ENCODE peak calls at places on chromosome 4, in seven cellular contexts. D is tibial nerve; V is Peyer's patch; T is H9; S is CD8-positive, alpha-beta memory T cell; Z is fibroblast of lung; W is heart right ventricle. L is an unnamed sample.

GRCh38 chr4:40264497-40264896 is 67.7 kb downstream of the RHOH start:
- DNase-seq in D (no peak), V (no peak), T (no peak), S (no peak), Z (peak; percentile 56), W (no peak), L (no peak)

GRCh38 chr4:62344915-62345314 is 1144.8 kb downstream of the ADGRL3 start:
- DNase-seq in D (no peak), V (no peak), T (no peak), S (no peak), Z (no peak), W (no peak), L (no peak)

GRCh38 chr4:80138556-80139538 is 58.5 kb upstream of the PRDM8 start:
- DNase-seq in D (no peak), V (peak; percentile 44), T (no peak), S (peak; percentile 72), Z (peak; percentile 74), W (no peak), L (no peak)

GRCh38 chr4:61493470-61493869 is 293.3 kb downstream of the ADGRL3 start:
- DNase-seq in D (no peak), V (no peak), T (no peak), S (no peak), Z (no peak), W (no peak), L (no peak)

GRCh38 chr4:54954656-54955388 is 170.6 kb downstream of the KDR start:
- DNase-seq in D (no peak), V (no peak), T (no peak), S (no peak), Z (no peak), W (no peak), L (no peak)

GRCh38 chr4:96293806-96294205 is 453.9 kb downstream of the PDHA2 start:
- DNase-seq in D (no peak), V (no peak), T (no peak), S (no peak), Z (no peak), W (no peak), L (no peak)

GRCh38 chr4:9931196-9931595 is 90.1 kb downstream of the SLC2A9 start:
- DNase-seq in D (no peak), V (no peak), T (no peak), S (no peak), Z (no peak), W (no peak), L (no peak)

GRCh38 chr4:25500626-25501318 is 123.7 kb downstream of the ANAPC4 start:
- DNase-seq in D (no peak), V (no peak), T (no peak), S (no peak), Z (no peak), W (no peak), L (no peak)

GRCh38 chr4:161791796-161792556 is 371.8 kb downstream of the FSTL5 start:
- DNase-seq in D (no peak), V (no peak), T (no peak), S (no peak), Z (no peak), W (no peak), L (no peak)

GRCh38 chr4:19809989-19810388 is 441.7 kb upstream of the SLIT2 start:
- DNase-seq in D (no peak), V (no peak), T (no peak), S (no peak), Z (peak; percentile 27), W (no peak), L (no peak)

GRCh38 chr4:28310926-28311325 is 1450.3 kb downstream of the STIM2 start:
- DNase-seq in D (no peak), V (no peak), T (no peak), S (no peak), Z (no peak), W (no peak), L (no peak)

GRCh38 chr4:38667005-38667771 is 3.2 kb downstream of the KLF3 start:
- DNase-seq in D (peak; percentile 65), V (peak; percentile 75), T (peak; percentile 93), S (peak; percentile 74), Z (peak; percentile 99), W (peak; percentile 90), L (peak; percentile 91)

GRCh38 chr4:11051181-11051580 is 366.6 kb upstream of the CLNK start:
- DNase-seq in D (no peak), V (no peak), T (no peak), S (no peak), Z (no peak), W (no peak), L (no peak)

GRCh38 chr4:19123681-19124080 is 1102.1 kb upstream of the LCORL start:
- DNase-seq in D (no peak), V (no peak), T (no peak), S (no peak), Z (no peak), W (no peak), L (no peak)

GRCh38 chr4:73718375-73719373 is 21.7 kb upstream of the CXCL8 start:
- DNase-seq in D (no peak), V (no peak), T (no peak), S (no peak), Z (peak; percentile 77), W (no peak), L (no peak)

GRCh38 chr4:105990933-105991332 is 95.7 kb downstream of the NPNT start:
- DNase-seq in D (no peak), V (no peak), T (no peak), S (no peak), Z (peak; percentile 66), W (peak; percentile 89), L (no peak)

GRCh38 chr4:147714575-147715401 is 17.1 kb upstream of the ARHGAP10 start:
- DNase-seq in D (peak; percentile 46), V (no peak), T (no peak), S (no peak), Z (peak; percentile 93), W (no peak), L (no peak)

GRCh38 chr4:186104114-186104894 is at the start of gene FAM149A:
- DNase-seq in D (no peak), V (peak; percentile 38), T (peak; percentile 56), S (peak; percentile 67), Z (peak; percentile 6), W (no peak), L (no peak)

DNA sequence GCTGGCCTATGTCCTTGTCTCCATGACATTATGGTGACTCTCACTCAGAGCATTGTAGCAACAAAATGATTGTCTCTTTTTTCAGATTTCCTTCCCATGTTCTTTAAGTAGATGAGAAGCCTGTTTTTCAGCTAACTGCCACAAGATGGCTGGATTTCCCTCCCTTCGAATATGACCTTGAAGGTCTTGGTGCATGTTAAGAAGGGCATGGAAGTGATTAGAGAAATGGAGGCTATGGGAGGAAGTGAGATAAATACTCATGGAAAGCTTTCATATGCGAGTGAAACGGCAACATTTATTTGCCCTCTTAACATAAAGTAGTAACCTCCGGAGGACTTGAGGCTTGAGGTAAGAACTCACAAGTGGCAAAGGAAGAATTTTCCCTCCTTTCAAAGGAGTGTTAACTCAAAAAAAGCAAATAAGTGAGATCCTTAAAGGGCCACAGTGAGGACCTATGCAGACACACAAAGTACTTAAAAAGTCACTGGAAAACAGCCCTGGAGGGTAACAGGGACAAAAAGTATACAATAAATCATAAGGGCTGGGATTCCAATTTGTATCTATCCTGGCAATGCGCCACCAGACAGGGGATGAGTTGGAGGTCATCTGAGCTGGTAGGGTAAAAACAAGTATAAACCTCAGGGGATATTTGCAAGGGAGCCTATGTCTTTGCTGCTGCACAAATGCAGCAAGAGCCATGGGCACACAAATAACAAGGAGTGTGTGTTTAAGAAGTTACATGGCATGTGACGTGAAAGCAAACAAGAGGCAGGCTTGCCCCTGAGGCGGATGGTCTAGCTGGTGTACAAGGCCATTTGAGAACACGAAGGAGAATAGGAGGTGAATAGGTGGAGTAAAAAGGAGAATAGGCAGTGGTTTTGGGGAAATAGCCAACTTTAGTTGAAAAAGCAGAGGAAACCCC is 96.2 kb downstream of the CPE start:
- DNase-seq in D (no peak), V (no peak), T (no peak), S (no peak), Z (no peak), W (no peak), L (no peak)
- H3K9me3 ChIP-seq in D (no peaks in the 10 kb centered on the region), V (no peaks in the 10 kb centered on the region), T (peaks cover 43% of the 10 kb centered on the region), S (no peaks in the 10 kb centered on the region), Z (no peaks in the 10 kb centered on the region), W (peaks cover 13% of the 10 kb centered on the region), L (peaks cover 6% of the 10 kb centered on the region)

DNA sequence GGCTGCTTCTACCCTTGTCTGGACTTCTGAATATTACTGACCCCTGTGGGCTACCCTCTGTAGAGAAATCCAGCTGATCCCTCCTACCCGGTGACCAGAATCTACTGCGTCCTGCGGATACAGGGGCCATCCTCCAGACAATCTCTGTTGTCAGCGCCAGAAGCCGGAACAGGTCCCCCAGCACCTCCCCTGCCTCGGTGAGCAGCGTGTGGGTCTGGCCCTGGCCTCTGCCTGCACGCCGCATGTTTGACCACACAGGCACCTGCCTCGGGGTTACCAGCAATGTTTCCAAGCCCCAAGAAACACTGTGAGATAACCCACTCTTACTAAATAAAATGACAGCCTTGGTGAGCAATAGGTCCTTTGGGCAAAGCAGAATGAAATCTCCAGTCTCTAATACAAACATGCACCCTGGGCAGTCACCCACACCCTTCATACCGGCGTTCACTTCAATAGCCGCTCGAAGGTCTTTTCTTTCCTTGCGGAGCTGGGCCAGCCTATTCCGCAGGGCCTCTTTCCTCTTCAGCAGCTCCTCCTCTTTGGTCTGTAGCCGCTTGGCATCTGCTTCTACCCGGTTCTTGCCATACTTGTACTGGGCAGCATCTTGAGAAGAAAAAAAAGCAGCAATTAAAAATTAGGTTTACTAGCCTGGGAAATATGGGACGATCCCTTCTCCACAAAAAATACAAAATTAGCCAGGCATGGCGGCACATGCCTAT is 165.2 kb downstream of the AFAP1 start:
- DNase-seq in D (no peak), V (no peak), T (no peak), S (no peak), Z (no peak), W (no peak), L (no peak)
- H3K4me1 ChIP-seq in D (no peaks in the 10 kb centered on the region), V (no peaks in the 10 kb centered on the region), T (no peaks in the 10 kb centered on the region), S (peaks cover 12% of the 10 kb centered on the region), Z (peaks cover 15% of the 10 kb centered on the region), W (peaks cover 20% of the 10 kb centered on the region), L (no peaks in the 10 kb centered on the region)

GRCh38 chr4:52032005-52032404 is 6.1 kb downstream of the SGCB start:
- DNase-seq in D (no peak), V (no peak), T (no peak), S (no peak), Z (no peak), W (no peak), L (no peak)

GRCh38 chr4:52038109-52038912 is at the start of gene SGCB:
- DNase-seq in D (peak; percentile 49), V (peak; percentile 46), T (peak; percentile 71), S (peak; percentile 80), Z (peak; percentile 56), W (peak; percentile 69), L (no peak)

GRCh38 chr4:52035190-52035589 is 2.9 kb downstream of the SGCB start:
- DNase-seq in D (no peak), V (no peak), T (no peak), S (no peak), Z (no peak), W (no peak), L (no peak)

GRCh38 chr4:52036875-52037274 is 1.2 kb downstream of the SGCB start:
- DNase-seq in D (no peak), V (no peak), T (no peak), S (no peak), Z (peak; percentile 14), W (no peak), L (no peak)

GRCh38 chr4:52037730-52038108 is 380 bp downstream of the SGCB start:
- DNase-seq in D (no peak), V (no peak), T (peak; percentile 64), S (peak; percentile 45), Z (peak; percentile 47), W (peak; percentile 38), L (no peak)
- H3K27ac ChIP-seq in D (peak overlapping the region; percentile 45), V (peak overlapping the region; percentile 70), T (no peak overlapping the region), S (no peak overlapping the region), Z (peak overlapping the region; percentile 60), W (peak overlapping the region; percentile 92), L (no peak overlapping the region)

GRCh38 chr4:68929076-68929737 is 22.4 kb downstream of the UGT2A3 start:
- DNase-seq in D (no peak), V (no peak), T (no peak), S (no peak), Z (no peak), W (no peak), L (no peak)

GRCh38 chr4:68927165-68927564 is 24.4 kb downstream of the UGT2A3 start:
- DNase-seq in D (no peak), V (no peak), T (no peak), S (no peak), Z (no peak), W (no peak), L (no peak)
- H3K9me3 ChIP-seq in D (no peaks in the 10 kb centered on the region), V (no peaks in the 10 kb centered on the region), T (no peaks in the 10 kb centered on the region), S (no peaks in the 10 kb centered on the region), Z (no peaks in the 10 kb centered on the region), W (no peaks in the 10 kb centered on the region), L (no peaks in the 10 kb centered on the region)